ENCODE peak calls at places on chromosome 16, in nine cellular contexts. Y is aorta; P is NCI-H1105; A is psoas muscle; G is endothelial cell of umbilical vein; M is NCI-H460; L is CD8-positive, alpha-beta memory T cell; O is skeletal muscle cell; C is NAMALWA. F is an unnamed sample.

GRCh38 chr16:46857261-46857962 is 26.4 kb upstream of the C16orf87 start:
- DNase-seq in A (peak; percentile 62), Y (no peak), O (peak; percentile 35), C (peak; percentile 72), M (peak; percentile 16), P (peak; percentile 39), L (no peak), G (peak; percentile 39), F (no peak)

GRCh38 chr16:2896480-2897010 is 13.5 kb downstream of the FLYWCH2 start:
- DNase-seq in C (no peak), A (peak; percentile 41), Y (peak; percentile 33), M (no peak), P (no peak), L (no peak), G (no peak), O (no peak), F (no peak)

GRCh38 chr16:2842340-2843000 is 12.4 kb downstream of the ZG16B start:
- DNase-seq in C (no peak), G (no peak), Y (no peak), A (peak; percentile 88), M (no peak), P (no peak), O (no peak), L (peak; percentile 63), F (no peak)

GRCh38 chr16:89123831-89124100 is 30.1 kb downstream of the ACSF3 start:
- DNase-seq in L (no peak), P (no peak), Y (no peak), G (no peak), A (no peak), C (no peak), O (no peak), M (no peak), F (no peak)

GRCh38 chr16:67868290-67868689 is 4.6 kb upstream of the EDC4 start:
- DNase-seq in M (no peak), O (no peak), G (no peak), L (no peak), P (no peak), C (no peak), Y (no peak), A (no peak), F (no peak)

GRCh38 chr16:177981-178676 is 1.6 kb downstream of the HBA1 start:
- DNase-seq in A (no peak), Y (no peak), M (no peak), C (no peak), L (no peak), G (no peak), O (no peak), P (no peak), F (no peak)

GRCh38 chr16:58516768-58517107 is 1.4 kb downstream of the SETD6 start:
- DNase-seq in Y (no peak), C (no peak), M (no peak), O (no peak), L (no peak), A (no peak), P (no peak), G (no peak), F (no peak)

GRCh38 chr16:12461201-12461600 is 342.5 kb downstream of the CPPED1 start:
- DNase-seq in M (no peak), G (no peak), A (no peak), C (no peak), L (no peak), Y (no peak), P (no peak), O (peak; percentile 33), F (no peak)

GRCh38 chr16:11390573-11391495 is 45.6 kb downstream of the RMI2 start:
- DNase-seq in P (peak; percentile 61), M (no peak), G (no peak), Y (peak; percentile 29), L (no peak), C (no peak), A (no peak), O (no peak), F (no peak)